ENCODE peak calls at places on chromosomes 2 and 18, in six cellular contexts. G, L, Y, U, D and Q are unnamed samples.

GRCh38 chr2:113869253-113869652 is 20.6 kb upstream of the ACTR3 start:
- DNase-seq in G (no peak), L (no peak), Y (no peak), U (no peak), D (no peak), Q (no peak)

GRCh38 chr2:72561621-72562318 is 264.1 kb downstream of the EXOC6B start:
- DNase-seq in G (no peak), L (peak; percentile 28), Y (no peak), U (peak; percentile 29), D (no peak), Q (no peak)

GRCh38 chr2:105864262-105864661 is 119.5 kb downstream of the NCK2 start:
- DNase-seq in G (no peak), L (no peak), Y (no peak), U (no peak), D (no peak), Q (no peak)

GRCh38 chr2:39708003-39708402 is 42.3 kb downstream of the TMEM178A start:
- DNase-seq in G (no peak), L (no peak), Y (no peak), U (no peak), D (no peak), Q (no peak)

GRCh38 chr2:61538920-61539559 is 884 bp upstream of the XPO1 start:
- DNase-seq in G (peak; percentile 17), L (no peak), Y (peak; percentile 56), U (no peak), D (peak; percentile 12), Q (no peak)

GRCh38 chr2:130391058-130391871 is 35.4 kb downstream of the PTPN18 start:
- DNase-seq in G (peak; percentile 71), L (peak; percentile 73), Y (peak; percentile 83), U (peak; percentile 55), D (peak; percentile 73), Q (no peak)

GRCh38 chr2:64838817-64839216 is 150.4 kb upstream of the SLC1A4 start:
- DNase-seq in G (peak; percentile 96), L (no peak), Y (no peak), U (peak; percentile 76), D (no peak), Q (no peak)

GRCh38 chr2:8300216-8300615 is 381.6 kb upstream of the ID2 start:
- DNase-seq in G (no peak), L (no peak), Y (no peak), U (no peak), D (no peak), Q (no peak)

GRCh38 chr2:177625744-177626655 is 233.4 kb downstream of the AGPS start:
- DNase-seq in G (no peak), L (peak; percentile 22), Y (no peak), U (no peak), D (no peak), Q (no peak)

GRCh38 chr2:171390941-171391516 is 42.8 kb downstream of the METTL8 start:
- DNase-seq in G (peak; percentile 33), L (no peak), Y (no peak), U (no peak), D (no peak), Q (no peak)

GRCh38 chr2:17300141-17300540 is 218.1 kb downstream of the RAD51AP2 start:
- DNase-seq in G (no peak), L (no peak), Y (no peak), U (peak; percentile 60), D (no peak), Q (no peak)

GRCh38 chr18:79739440-79739778 is 58.3 kb upstream of the KCNG2 start:
- DNase-seq in G (no peak), L (no peak), Y (no peak), U (no peak), D (no peak), Q (no peak)

GRCh38 chr18:44286049-44286448 is 394.6 kb upstream of the SETBP1 start:
- DNase-seq in G (no peak), L (no peak), Y (no peak), U (no peak), D (no peak), Q (no peak)

GRCh38 chr2:237447496-237447895 is 33.5 kb upstream of the COL6A3 start:
- DNase-seq in G (no peak), L (no peak), Y (no peak), U (no peak), D (no peak), Q (no peak)

GRCh38 chr2:86249843-86250402 is 50.7 kb downstream of the MRPL35 start:
- DNase-seq in G (no peak), L (no peak), Y (no peak), U (no peak), D (no peak), Q (no peak)

GRCh38 chr18:75915941-75916640 is 488.6 kb upstream of the SMIM21 start:
- DNase-seq in G (no peak), L (peak; percentile 89), Y (peak; percentile 42), U (no peak), D (peak; percentile 66), Q (peak; percentile 52)

GRCh38 chr2:129754431-129754830 is 225.0 kb upstream of the RAB6C start:
- DNase-seq in G (no peak), L (no peak), Y (no peak), U (no peak), D (peak; percentile 70), Q (no peak)

GRCh38 chr18:61738488-61738887 is 154.3 kb downstream of the RNF152 start:
- DNase-seq in G (no peak), L (no peak), Y (no peak), U (peak; percentile 3), D (no peak), Q (no peak)

GRCh38 chr18:76518073-76518472 is 23.0 kb upstream of the ZNF516 start:
- DNase-seq in G (no peak), L (peak; percentile 24), Y (no peak), U (no peak), D (no peak), Q (no peak)

GRCh38 chr18:46019956-46020355 is 52.1 kb downstream of the PSTPIP2 start:
- DNase-seq in G (no peak), L (no peak), Y (no peak), U (no peak), D (no peak), Q (no peak)

GRCh38 chr2:157876066-157876770 is at the start of gene ACVR1:
- DNase-seq in G (peak; percentile 96), L (peak; percentile 97), Y (peak; percentile 93), U (peak; percentile 86), D (peak; percentile 84), Q (peak; percentile 79)

GRCh38 chr2:172726172-172726735 is 9.4 kb upstream of the RAPGEF4 start:
- DNase-seq in G (peak; percentile 49), L (no peak), Y (no peak), U (no peak), D (no peak), Q (no peak)

GRCh38 chr2:232577841-232578240 is 27.4 kb downstream of the EIF4E2 start:
- DNase-seq in G (no peak), L (no peak), Y (no peak), U (no peak), D (no peak), Q (no peak)

GRCh38 chr2:202135111-202135874 is 62.2 kb downstream of the KIAA2012 start:
- DNase-seq in G (no peak), L (no peak), Y (no peak), U (peak; percentile 96), D (no peak), Q (no peak)

GRCh38 chr2:197946562-197946961 is 142.2 kb downstream of the PLCL1 start:
- DNase-seq in G (no peak), L (peak; percentile 8), Y (no peak), U (no peak), D (no peak), Q (no peak)

GRCh38 chr2:216308532-216308931 is 63.8 kb downstream of the MARCHF4 start:
- DNase-seq in G (no peak), L (no peak), Y (no peak), U (no peak), D (peak; percentile 60), Q (no peak)

GRCh38 chr2:14628906-14629305 is 3.6 kb upstream of the LRATD1 start:
- DNase-seq in G (peak; percentile 60), L (no peak), Y (no peak), U (no peak), D (no peak), Q (no peak)

GRCh38 chr2:241629762-241630435 is 7.1 kb downstream of the THAP4 start:
- DNase-seq in G (no peak), L (no peak), Y (no peak), U (no peak), D (no peak), Q (no peak)

GRCh38 chr18:58615150-58616132 is 13.4 kb downstream of the ALPK2 start:
- DNase-seq in G (no peak), L (no peak), Y (no peak), U (no peak), D (no peak), Q (no peak)

GRCh38 chr18:36296591-36297418 is 708 bp upstream of the FHOD3 start:
- DNase-seq in G (peak; percentile 68), L (peak; percentile 80), Y (peak; percentile 79), U (peak; percentile 41), D (peak; percentile 64), Q (no peak)

GRCh38 chr18:37962316-37962966 is 396.8 kb upstream of the CELF4 start:
- DNase-seq in G (no peak), L (no peak), Y (no peak), U (no peak), D (no peak), Q (no peak)

GRCh38 chr2:217935901-217936684 is 66.7 kb downstream of the TNS1 start:
- DNase-seq in G (no peak), L (peak; percentile 42), Y (no peak), U (no peak), D (no peak), Q (no peak)

GRCh38 chr2:12361506-12361905 is 355.2 kb upstream of the TRIB2 start:
- DNase-seq in G (no peak), L (no peak), Y (no peak), U (no peak), D (no peak), Q (no peak)